ENCODE peak calls at places on chromosomes 16 and 17, in eight cellular contexts. S, A, H, Z, V, Q, D and E are unnamed samples.

GRCh38 chr17:6124856-6125255 is 54.7 kb downstream of the WSCD1 start:
- DNase-seq in S (no peak), A (no peak), H (no peak), Z (no peak), V (no peak), Q (no peak), D (no peak), E (no peak)

GRCh38 chr17:1271441-1271840 is 1.2 kb downstream of the BHLHA9 start:
- DNase-seq in S (no peak), A (no peak), H (no peak), Z (no peak), V (no peak), Q (no peak), D (no peak), E (no peak)

GRCh38 chr17:4950075-4950756 is 703 bp upstream of the ENO3 start:
- DNase-seq in S (no peak), A (peak), H (peak), Z (no peak), V (no peak), Q (no peak), D (no peak), E (no peak)

GRCh38 chr17:13725286-13725990 is 123.7 kb upstream of the HS3ST3A1 start:
- DNase-seq in S (no peak), A (no peak), H (no peak), Z (no peak), V (no peak), Q (no peak), D (no peak), E (no peak)

GRCh38 chr17:41773190-41773588 is 13.3 kb downstream of the JUP start:
- DNase-seq in S (peak), A (peak), H (peak), Z (no peak), V (peak), Q (no peak), D (no peak), E (no peak)

GRCh38 chr16:78503501-78504110 is 404.2 kb downstream of the WWOX start:
- DNase-seq in S (peak), A (peak), H (peak), Z (no peak), V (no peak), Q (no peak), D (no peak), E (peak)

GRCh38 chr17:42342242-42343008 is 45.8 kb downstream of the STAT3 start:
- DNase-seq in S (no peak), A (no peak), H (no peak), Z (no peak), V (no peak), Q (no peak), D (no peak), E (no peak)

GRCh38 chr17:16912021-16912962 is 59.6 kb downstream of the TNFRSF13B start:
- DNase-seq in S (no peak), A (no peak), H (no peak), Z (no peak), V (peak), Q (no peak), D (peak), E (no peak)

GRCh38 chr16:89785523-89786155 is 30.8 kb downstream of the FANCA start:
- DNase-seq in S (no peak), A (no peak), H (no peak), Z (no peak), V (no peak), Q (no peak), D (no peak), E (no peak)

GRCh38 chr17:17516315-17516930 is 20.2 kb upstream of the RASD1 start:
- DNase-seq in S (no peak), A (no peak), H (no peak), Z (no peak), V (no peak), Q (no peak), D (no peak), E (no peak)

GRCh38 chr17:72120878-72121163 is at the start of gene SOX9:
- DNase-seq in S (peak), A (no peak), H (peak), Z (peak), V (peak), Q (peak), D (no peak), E (peak)

DNA sequence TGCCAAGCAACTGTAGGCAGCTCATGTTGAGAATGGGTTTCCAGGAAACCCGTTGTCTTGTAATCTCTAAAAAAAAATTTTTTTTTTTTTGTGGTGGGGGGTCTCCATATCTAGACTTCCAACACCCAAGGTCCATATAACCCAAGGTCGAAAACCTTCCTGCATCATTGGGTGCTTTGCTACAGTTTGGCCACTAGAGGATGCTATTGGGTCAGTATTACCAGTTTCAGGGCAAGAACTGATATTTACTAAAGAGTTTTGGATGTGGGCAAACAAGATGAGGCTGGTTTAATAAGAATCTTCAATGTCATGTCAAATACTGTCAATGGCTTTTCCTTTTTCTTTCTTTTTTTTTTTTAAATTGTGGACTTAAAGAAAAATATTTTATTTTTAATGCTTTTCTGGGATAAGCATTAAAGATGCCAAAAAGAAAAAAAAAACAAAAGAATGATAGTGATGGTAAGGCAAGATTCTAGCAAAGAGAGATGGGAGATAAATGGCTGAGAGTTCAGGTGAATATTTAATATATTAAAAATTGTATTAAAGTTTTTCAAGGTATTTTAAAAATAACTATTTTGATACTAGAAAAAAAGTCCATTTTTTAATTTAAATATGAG is 62.2 kb downstream of the DHRS7C start:
- DNase-seq in S (peak), A (peak), H (no peak), Z (no peak), V (no peak), Q (peak), D (no peak), E (peak)
- TF ChIP-seq POLR2AphosphoS5 in S (no peak), A (no peak), H (no peak), Z (no peak), V (no peak), Q (no peak), D (peak), E (no peak)

DNA sequence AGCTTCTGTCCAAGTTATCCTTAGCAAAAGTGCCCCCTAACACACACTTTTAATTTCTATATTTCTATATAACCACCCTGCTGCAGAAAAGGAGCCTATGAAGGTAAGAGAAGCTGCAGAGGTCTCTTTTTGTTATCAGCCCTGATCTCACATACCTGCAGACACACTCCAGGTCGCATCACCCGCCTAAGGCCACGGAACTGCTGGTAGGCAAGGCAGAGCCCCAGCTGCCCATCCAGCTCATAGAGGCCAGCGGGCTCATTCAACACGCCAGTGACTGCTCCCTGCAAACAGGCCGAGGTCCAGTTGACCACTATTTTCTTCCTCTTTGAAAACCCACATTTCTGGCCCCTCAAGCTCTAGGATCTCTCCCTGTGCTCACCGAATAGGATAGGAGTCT is 12.2 kb downstream of the CTC1 start:
- DNase-seq in S (no peak), A (no peak), H (no peak), Z (no peak), V (no peak), Q (no peak), D (no peak), E (no peak)
- TF ChIP-seq POLR2A in S (no peak), A (no peak), H (no peak), Z (no peak), V (no peak), Q (no peak), D (no peak), E (no peak)

GRCh38 chr16:9124444-9124843 is 33.0 kb downstream of the HAPSTR1 start:
- DNase-seq in S (no peak), A (no peak), H (no peak), Z (no peak), V (no peak), Q (no peak), D (no peak), E (no peak)

GRCh38 chr16:9124908-9125584 is 33.6 kb downstream of the HAPSTR1 start:
- DNase-seq in S (no peak), A (no peak), H (no peak), Z (no peak), V (no peak), Q (no peak), D (no peak), E (no peak)

GRCh38 chr16:9123401-9123800 is 32.0 kb downstream of the HAPSTR1 start:
- DNase-seq in S (no peak), A (no peak), H (no peak), Z (no peak), V (no peak), Q (no peak), D (no peak), E (no peak)

GRCh38 chr16:9122969-9123368 is 31.5 kb downstream of the HAPSTR1 start:
- DNase-seq in S (no peak), A (no peak), H (no peak), Z (no peak), V (no peak), Q (no peak), D (no peak), E (no peak)

GRCh38 chr16:9123871-9124270 is 32.4 kb downstream of the HAPSTR1 start:
- DNase-seq in S (peak), A (no peak), H (peak), Z (no peak), V (peak), Q (no peak), D (no peak), E (no peak)
- TF ChIP-seq POLR2AphosphoS5 in S (peak), A (no peak), H (no peak), Z (no peak), V (peak), Q (no peak), D (peak), E (no peak)

GRCh38 chr16:57878586-57878985 is 76.3 kb upstream of the KIFC3 start:
- DNase-seq in S (no peak), A (no peak), H (no peak), Z (no peak), V (no peak), Q (no peak), D (no peak), E (no peak)
- TF ChIP-seq POLR2A in S (no peak), A (no peak), H (no peak), Z (no peak), V (no peak), Q (no peak), D (no peak), E (no peak)

GRCh38 chr16:30893082-30893743 is 664 bp downstream of the BCL7C start:
- DNase-seq in S (no peak), A (no peak), H (peak), Z (no peak), V (no peak), Q (no peak), D (no peak), E (no peak)

GRCh38 chr16:30894540-30895368 is 877 bp upstream of the BCL7C start:
- DNase-seq in S (no peak), A (no peak), H (no peak), Z (no peak), V (no peak), Q (no peak), D (no peak), E (no peak)

GRCh38 chr16:30895592-30896202 is 717 bp upstream of the CTF1 start:
- DNase-seq in S (peak), A (no peak), H (no peak), Z (no peak), V (no peak), Q (no peak), D (no peak), E (no peak)

GRCh38 chr16:30892670-30893069 is 1.2 kb downstream of the BCL7C start:
- DNase-seq in S (no peak), A (no peak), H (no peak), Z (no peak), V (no peak), Q (no peak), D (no peak), E (no peak)

DNA sequence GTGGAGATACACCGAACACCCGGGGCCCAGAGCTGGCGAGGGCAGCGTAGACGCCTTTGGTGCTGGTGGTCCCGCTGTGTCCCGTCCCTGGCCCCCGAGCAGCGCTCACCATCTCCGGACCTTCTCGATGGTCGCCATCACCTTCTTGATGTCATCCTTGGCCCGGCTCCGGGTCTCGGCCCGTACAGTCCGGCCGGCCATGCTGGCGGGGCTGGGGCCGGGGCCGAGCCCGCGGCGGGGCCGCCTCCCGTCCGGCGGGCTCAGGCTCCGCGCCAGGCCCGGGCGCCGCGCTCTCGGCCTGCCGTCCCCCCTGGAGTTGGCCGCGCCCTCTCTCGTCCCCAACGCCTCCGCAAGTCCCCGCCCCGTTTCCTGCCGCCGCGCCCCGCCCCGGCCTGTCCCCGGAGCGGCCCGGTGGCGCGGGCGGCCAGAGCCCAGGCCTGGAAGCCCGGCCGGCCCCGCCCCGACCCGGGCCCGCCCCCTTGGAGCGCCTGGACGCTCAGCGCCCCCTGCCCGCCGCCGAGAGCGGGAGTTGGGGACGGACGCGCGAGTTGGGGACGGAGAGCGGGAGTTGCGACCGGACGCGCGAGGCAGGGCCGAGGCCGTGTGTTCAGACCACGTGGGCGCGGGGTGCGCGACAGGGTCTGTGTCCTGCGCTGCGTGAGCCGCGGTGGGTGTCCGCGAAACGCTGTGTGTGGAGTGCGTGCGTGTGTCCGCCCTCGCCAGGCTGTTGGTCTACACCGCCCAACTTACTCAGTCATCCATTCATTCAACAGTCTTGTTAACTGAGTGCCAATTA is at the start of gene BCL7C:
- DNase-seq in S (peak), A (peak), H (peak), Z (no peak), V (peak), Q (no peak), D (no peak), E (peak)
- TF ChIP-seq POLR2AphosphoS5 in S (peak), A (no peak), H (peak), Z (peak), V (peak), Q (no peak), D (no peak), E (no peak)